ENCODE peak calls at places on chromosomes 16 and 17, in nine cellular contexts. L is fibroblast of mammary gland, W is activated B cell treated with CpG ODN at 0.5 μM for 24 hours, K is fibroblast of lung, U is AG04449, I is uterus, S is left lung, J is type B pancreatic cell, Z is cardiac muscle cell. T is an unnamed sample.

GRCh38 chr17:28938552-28938951 is 12.8 kb downstream of the PHF12 start:
- DNase-seq in K (no peak), U (no peak), W (no peak), L (no peak), Z (no peak), J (no peak), I (no peak), S (no peak), T (no peak)

GRCh38 chr16:63217011-63217410 is 1180.8 kb upstream of the CDH8 start:
- DNase-seq in J (no peak), Z (no peak), I (no peak), S (no peak), K (no peak), W (no peak), L (no peak), U (no peak), T (no peak)

GRCh38 chr17:64580384-64581307 is 73.9 kb downstream of the CEP95 start:
- DNase-seq in S (no peak), I (no peak), U (no peak), J (no peak), W (no peak), K (no peak), Z (no peak), L (peak), T (peak)

GRCh38 chr17:31269597-31269996 is 27.4 kb downstream of the OMG start:
- DNase-seq in I (no peak), W (no peak), S (no peak), L (peak), U (peak), J (no peak), Z (peak), K (peak), T (peak)

GRCh38 chr16:15942901-15943690 is 6.3 kb upstream of the ABCC1 start:
- DNase-seq in W (no peak), U (no peak), S (no peak), L (no peak), J (no peak), Z (no peak), I (no peak), K (no peak), T (no peak)

GRCh38 chr17:3666516-3666915 is 1.9 kb downstream of the TAX1BP3 start:
- DNase-seq in S (no peak), Z (no peak), L (no peak), U (no peak), J (no peak), I (no peak), W (no peak), K (no peak), T (no peak)

GRCh38 chr17:58809564-58809936 is 53.9 kb downstream of the PPM1E start:
- DNase-seq in Z (no peak), U (no peak), J (no peak), K (no peak), L (no peak), W (no peak), I (no peak), S (no peak), T (no peak)

GRCh38 chr16:73058616-73059409 is 10.9 kb upstream of the ZFHX3 start:
- DNase-seq in W (no peak), J (peak), I (no peak), S (peak), U (no peak), L (peak), Z (peak), K (peak), T (peak)

GRCh38 chr16:17369441-17369951 is 101.3 kb downstream of the XYLT1 start:
- DNase-seq in W (no peak), U (no peak), L (no peak), S (peak), I (peak), K (no peak), Z (peak), J (no peak), T (no peak)

GRCh38 chr17:27882162-27882840 is 10.9 kb downstream of the LYRM9 start:
- DNase-seq in I (no peak), L (no peak), J (no peak), S (no peak), W (no peak), U (no peak), Z (no peak), K (no peak), T (no peak)

GRCh38 chr17:35087731-35088646 is 24.5 kb upstream of the RFFL start:
- DNase-seq in K (peak), Z (peak), S (peak), U (no peak), I (no peak), W (no peak), J (no peak), L (peak), T (peak)

GRCh38 chr16:66007717-66008116 is 358.8 kb upstream of the CDH5 start:
- DNase-seq in Z (peak), U (peak), J (no peak), K (peak), I (no peak), L (peak), W (no peak), S (no peak), T (peak)

GRCh38 chr17:1485311-1485747 is 7.2 kb downstream of the MYO1C start:
- DNase-seq in W (no peak), J (no peak), U (no peak), Z (peak), S (no peak), K (peak), I (peak), L (no peak), T (no peak)

GRCh38 chr17:57111386-57111785 is 26.3 kb downstream of the AKAP1 start:
- DNase-seq in J (no peak), S (no peak), W (no peak), Z (no peak), U (no peak), L (no peak), K (no peak), I (no peak), T (no peak)

GRCh38 chr17:20908373-20909273 is 134.2 kb downstream of the USP22 start:
- DNase-seq in K (peak), Z (peak), I (peak), S (peak), J (peak), L (peak), W (peak), U (no peak), T (peak)

GRCh38 chr16:56874800-56875199 is 9.8 kb downstream of the SLC12A3 start:
- DNase-seq in Z (peak), K (peak), I (no peak), W (no peak), U (no peak), L (no peak), J (no peak), S (no peak), T (peak)
- TF ChIP-seq CTCF in Z (no peak), K (no peak), I (no peak), W (no peak), U (no peak), L (no peak), J (no peak), S (no peak), T (no peak)

DNA sequence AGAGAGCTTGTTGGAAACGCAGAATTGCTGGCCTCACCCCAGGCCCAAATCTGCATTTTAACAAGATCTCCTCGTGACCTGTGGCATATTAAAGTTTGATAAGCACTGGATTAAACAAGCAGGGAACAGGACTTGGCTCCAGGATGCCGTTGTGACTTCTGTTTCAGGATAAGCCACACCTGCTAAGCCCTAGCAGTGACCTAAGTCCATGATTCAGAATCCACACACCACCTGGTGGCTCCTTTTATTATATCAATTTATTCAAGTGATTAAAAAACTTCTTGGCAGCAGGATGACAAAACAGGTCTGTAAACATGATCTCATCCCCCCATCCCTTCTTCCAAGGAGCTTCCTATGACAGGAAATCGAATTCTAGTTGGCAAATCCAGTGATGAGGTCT is 9.1 kb downstream of the NAGPA start:
- DNase-seq in U (no peak), L (peak), Z (no peak), S (no peak), W (no peak), I (no peak), K (peak), J (no peak), T (peak)
- TF ChIP-seq CTCF in U (no peak), L (peak), Z (no peak), S (no peak), W (no peak), I (no peak), K (no peak), J (no peak), T (no peak)

GRCh38 chr17:48596735-48597491 is 3.3 kb upstream of the HOXB5 start:
- DNase-seq in I (no peak), U (no peak), W (no peak), L (peak), J (no peak), K (peak), S (no peak), Z (no peak), T (no peak)
- TF ChIP-seq CTCF in I (no peak), U (no peak), W (no peak), L (no peak), J (no peak), K (no peak), S (no peak), Z (no peak), T (no peak)

GRCh38 chr16:75481475-75481874 is 13.8 kb downstream of the CHST6 start:
- DNase-seq in Z (no peak), L (no peak), S (peak), K (no peak), I (no peak), J (no peak), W (no peak), U (no peak), T (no peak)
- TF ChIP-seq CTCF in Z (no peak), L (no peak), S (no peak), K (no peak), I (no peak), J (no peak), W (no peak), U (no peak), T (no peak)

GRCh38 chr17:45018514-45019176 is 32.8 kb downstream of the DCAKD start:
- DNase-seq in U (no peak), J (no peak), I (no peak), Z (peak), S (no peak), L (peak), W (no peak), K (peak), T (no peak)

GRCh38 chr17:45016823-45017222 is 34.6 kb downstream of the DCAKD start:
- DNase-seq in U (no peak), W (no peak), S (no peak), Z (no peak), I (no peak), J (no peak), L (peak), K (no peak), T (no peak)

GRCh38 chr17:45021607-45022287 is 29.7 kb downstream of the DCAKD start:
- DNase-seq in I (peak), U (no peak), S (peak), W (peak), Z (peak), K (peak), L (peak), J (peak), T (peak)

GRCh38 chr17:45020354-45021138 is 30.9 kb downstream of the DCAKD start:
- DNase-seq in K (peak), J (no peak), U (no peak), I (no peak), S (no peak), L (peak), Z (peak), W (no peak), T (peak)

GRCh38 chr17:45019177-45019711 is 32.2 kb downstream of the DCAKD start:
- DNase-seq in L (peak), Z (peak), U (no peak), J (no peak), K (peak), W (no peak), S (peak), I (no peak), T (peak)
- TF ChIP-seq CTCF in L (no peak), Z (peak), U (peak), J (peak), K (no peak), W (no peak), S (peak), I (peak), T (no peak)

DNA sequence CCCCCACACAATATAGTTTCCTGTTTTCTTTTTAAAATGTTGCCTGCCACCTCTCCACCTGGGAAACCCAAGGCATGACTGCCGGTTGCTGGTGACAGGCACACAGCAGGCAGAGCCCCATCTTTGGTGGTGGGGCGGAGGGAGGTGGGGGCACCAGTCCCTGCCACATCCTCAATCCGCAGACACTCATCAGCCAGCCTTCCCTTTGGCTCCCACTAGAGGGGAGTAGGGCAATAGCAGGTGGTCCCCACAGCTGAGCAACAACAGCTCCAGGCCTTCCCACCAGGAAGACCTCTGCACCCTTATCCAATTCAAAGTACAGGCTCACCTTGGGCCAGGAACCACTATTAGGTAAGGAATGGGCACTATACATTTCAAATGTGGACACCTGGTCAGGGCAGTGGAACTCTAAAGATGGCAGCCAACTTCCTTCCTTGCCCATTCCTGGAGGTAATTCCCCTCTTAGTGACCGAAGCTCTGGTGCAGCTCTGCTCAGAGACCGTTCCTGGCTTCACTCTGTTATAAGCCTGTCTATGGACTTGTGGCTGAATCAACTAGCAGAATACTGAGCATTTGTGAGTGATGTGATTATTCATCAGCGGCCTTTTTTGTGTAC is 13.9 kb downstream of the RECQL5 start:
- DNase-seq in Z (peak), U (no peak), L (peak), W (no peak), I (no peak), K (peak), J (no peak), S (no peak), T (peak)
- TF ChIP-seq CTCF in Z (peak), U (peak), L (peak), W (no peak), I (peak), K (peak), J (peak), S (peak), T (peak)

GRCh38 chr16:51433597-51433996 is 282.5 kb upstream of the SALL1 start:
- DNase-seq in J (no peak), Z (peak), I (no peak), W (no peak), K (peak), L (no peak), U (no peak), S (no peak), T (no peak)
- TF ChIP-seq CTCF in J (no peak), Z (no peak), I (no peak), W (no peak), K (no peak), L (no peak), U (no peak), S (no peak), T (no peak)

GRCh38 chr16:56201030-56201429 is 9.7 kb downstream of the GNAO1 start:
- DNase-seq in K (no peak), I (no peak), W (no peak), L (no peak), Z (no peak), S (no peak), J (no peak), U (no peak), T (no peak)

GRCh38 chr16:56199164-56199563 is 7.9 kb downstream of the GNAO1 start:
- DNase-seq in W (no peak), Z (no peak), L (no peak), K (no peak), J (no peak), S (no peak), U (no peak), I (no peak), T (no peak)

GRCh38 chr16:56204836-56205235 is 13.5 kb downstream of the GNAO1 start:
- DNase-seq in I (no peak), J (no peak), Z (no peak), L (no peak), K (no peak), U (no peak), S (no peak), W (no peak), T (no peak)

GRCh38 chr16:56202036-56202435 is 10.7 kb downstream of the GNAO1 start:
- DNase-seq in J (no peak), K (no peak), S (no peak), W (no peak), Z (no peak), I (no peak), U (no peak), L (no peak), T (no peak)

DNA sequence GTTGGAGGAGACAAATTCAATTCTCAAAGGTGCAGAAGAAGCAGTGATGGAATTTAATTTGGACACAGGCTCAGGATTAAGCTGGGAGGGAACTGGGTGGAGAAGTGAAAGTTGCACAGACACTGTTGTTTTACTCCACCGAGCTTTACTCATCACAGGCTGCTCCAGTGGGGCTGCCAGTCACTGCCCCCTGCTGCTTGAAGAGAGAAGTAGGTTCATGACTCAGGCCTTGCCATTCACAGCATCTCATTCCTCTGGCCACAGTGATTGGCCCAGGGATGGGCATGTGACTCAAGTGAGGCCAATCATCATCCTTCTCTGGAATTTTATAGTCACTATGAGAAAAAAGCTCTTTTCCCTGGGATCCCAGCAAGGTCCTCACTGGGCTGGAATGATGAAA is 11.8 kb downstream of the GNAO1 start:
- DNase-seq in W (no peak), L (peak), S (no peak), K (no peak), Z (peak), I (no peak), J (no peak), U (no peak), T (no peak)
- TF ChIP-seq CTCF in W (no peak), L (peak), S (no peak), K (no peak), Z (peak), I (no peak), J (peak), U (no peak), T (peak)

DNA sequence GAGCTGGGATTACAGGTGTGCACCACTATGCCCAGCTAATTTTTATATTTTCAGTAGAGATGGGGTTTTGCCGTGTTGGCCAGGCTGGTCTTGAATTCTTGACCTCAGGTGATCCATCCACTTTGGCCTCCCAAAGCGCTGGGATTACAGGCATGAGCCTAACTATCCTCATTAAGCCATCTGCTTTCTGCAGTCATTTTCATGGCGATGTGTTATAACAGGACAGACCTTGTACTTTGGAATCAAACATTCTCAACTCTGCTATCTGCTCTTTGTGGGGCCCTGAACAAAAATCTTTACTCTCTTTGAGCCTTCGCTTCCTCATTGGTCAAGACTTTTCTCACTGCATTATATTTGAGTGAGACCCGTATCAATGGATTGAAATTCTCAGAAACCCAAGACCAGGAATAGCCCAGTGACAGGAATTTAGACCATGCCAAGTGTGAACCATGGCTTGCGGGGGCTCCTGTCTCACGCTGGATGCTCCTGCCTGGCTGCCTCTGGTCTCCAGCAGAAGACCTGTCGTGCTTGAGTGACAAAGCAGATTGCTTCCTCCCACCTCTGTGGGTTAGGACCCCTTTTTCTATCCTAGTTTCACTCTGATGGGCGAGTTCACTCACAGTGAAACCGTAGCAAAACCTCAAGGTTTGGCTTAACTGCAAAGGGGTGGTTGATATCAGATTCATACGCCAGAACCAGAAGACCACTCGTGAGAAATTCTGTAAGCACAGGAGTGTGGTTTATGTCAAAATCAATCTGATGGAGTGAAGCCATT is 519.1 kb downstream of the MAF start:
- DNase-seq in I (no peak), S (no peak), L (no peak), U (no peak), W (no peak), J (no peak), Z (no peak), K (no peak), T (no peak)
- TF ChIP-seq CTCF in I (no peak), S (no peak), L (no peak), U (no peak), W (no peak), J (no peak), Z (no peak), K (no peak), T (no peak)

T was measured in fibroblast of pulmonary artery.